ENCODE peak calls at places on chromosome 3, in four cellular contexts. O is activated naive CD4-positive, alpha-beta T cell; D is fibroblast of the aortic adventitia; I is anterior cingulate cortex. M is an unnamed sample.

GRCh38 chr3:194487289-194488006 is 646 bp upstream of the ATP13A3 start:
- DNase-seq in O (no peak), D (no peak), I (no peak), M (no peak)

GRCh38 chr3:22981176-22981575 is 222.0 kb upstream of the UBE2E2 start:
- DNase-seq in O (no peak), D (no peak), I (no peak), M (no peak)

GRCh38 chr3:151562901-151563300 is 102.0 kb upstream of the IGSF10 start:
- DNase-seq in O (no peak), D (no peak), I (no peak), M (no peak)

GRCh38 chr3:138010273-138010590 is 267 bp downstream of the CLDN18 start:
- DNase-seq in O (no peak), D (no peak), I (no peak), M (no peak)

GRCh38 chr3:123449092-123449985 is 449 bp upstream of the ADCY5 start:
- DNase-seq in O (no peak), D (peak), I (peak), M (peak)

GRCh38 chr3:127222664-127223063 is 29.7 kb downstream of the PRR23E start:
- DNase-seq in O (no peak), D (no peak), I (no peak), M (no peak)

GRCh38 chr3:120198305-120198878 is 86.6 kb downstream of the GPR156 start:
- DNase-seq in O (no peak), D (peak), I (no peak), M (peak)

GRCh38 chr3:45582407-45582806 is 12.1 kb upstream of the LIMD1 start:
- DNase-seq in O (no peak), D (peak), I (no peak), M (peak)

GRCh38 chr3:43770426-43771103 is 79.8 kb downstream of the ABHD5 start:
- DNase-seq in O (no peak), D (peak), I (no peak), M (peak)

GRCh38 chr3:30492581-30493192 is 113.7 kb upstream of the TGFBR2 start:
- DNase-seq in O (no peak), D (peak), I (no peak), M (peak)

GRCh38 chr3:193847402-193847801 is 254.4 kb downstream of the OPA1 start:
- DNase-seq in O (no peak), D (no peak), I (no peak), M (no peak)

GRCh38 chr3:29695201-29695904 is 414.5 kb downstream of the RBMS3 start:
- DNase-seq in O (no peak), D (peak), I (no peak), M (peak)